ENCODE peak calls at places on chromosomes 7 and 10, in five cellular contexts. N is NCI-H1694; K is stimulated activated CD4-positive, alpha-beta T cell treated with anti-CD3 and anti-CD28 coated beads, Interleukin-2, amount 100 ng/mL, for 48 hours; Q is A549; U is GDM1. C is an unnamed sample.

GRCh38 chr7:76108540-76109233 is 60.8 kb downstream of the MDH2 start:
- DNase-seq in U (no peak), N (no peak), K (no peak), Q (peak), C (no peak)

GRCh38 chr10:29302499-29302898 is 13.6 kb downstream of the LYZL1 start:
- DNase-seq in N (no peak), Q (no peak), K (no peak), U (no peak), C (no peak)

GRCh38 chr7:1512781-1513656 is 8.8 kb upstream of the INTS1 start:
- DNase-seq in Q (peak), U (peak), N (no peak), K (peak), C (no peak)

GRCh38 chr7:155862516-155863257 is 50.4 kb upstream of the SHH start:
- DNase-seq in Q (peak), U (no peak), K (no peak), N (no peak), C (peak)

GRCh38 chr7:157168571-157168970 is 29.8 kb downstream of the UBE3C start:
- DNase-seq in K (no peak), U (no peak), Q (no peak), N (no peak), C (no peak)

GRCh38 chr7:978049-978346 is 2.6 kb upstream of the COX19 start:
- DNase-seq in N (no peak), K (no peak), Q (no peak), U (no peak), C (no peak)

GRCh38 chr7:77415822-77416620 is at the start of gene GSAP:
- DNase-seq in N (no peak), Q (peak), U (no peak), K (peak), C (peak)

GRCh38 chr7:114976666-114977065 is 54.8 kb downstream of the MDFIC start:
- DNase-seq in Q (no peak), N (no peak), K (no peak), U (no peak), C (no peak)

GRCh38 chr10:112244197-112244596 is 39.0 kb upstream of the TECTB start:
- DNase-seq in N (no peak), U (no peak), Q (no peak), K (no peak), C (no peak)

GRCh38 chr7:112930787-112931186 is 140.6 kb upstream of the TMEM168 start:
- DNase-seq in U (no peak), K (no peak), Q (no peak), N (no peak), C (no peak)

GRCh38 chr7:94001396-94001795 is 2.8 kb downstream of the BET1 start:
- DNase-seq in U (no peak), K (no peak), N (no peak), Q (no peak), C (no peak)

GRCh38 chr7:29878081-29878688 is 71.9 kb downstream of the WIPF3 start:
- DNase-seq in Q (peak), N (peak), K (no peak), U (peak), C (no peak)

GRCh38 chr10:31669367-31669766 is 259.3 kb downstream of the ARHGAP12 start:
- DNase-seq in Q (no peak), K (no peak), N (no peak), U (no peak), C (no peak)

C was measured in ecto neural progenitor cell.